ENCODE peak calls at places on chromosomes 7 and 10, in five cellular contexts. T, B, J, U and D are unnamed samples.

GRCh38 chr10:78348416-78349164 is 314.9 kb downstream of the RPS24 start:
- DNase-seq in T (no peak), B (no peak), J (no peak), U (peak), D (no peak)

GRCh38 chr10:45592926-45593325 is 79.6 kb downstream of the ZFAND4 start:
- DNase-seq in T (no peak), B (no peak), J (no peak), U (no peak), D (no peak)

GRCh38 chr7:138000081-138000701 is 1.7 kb downstream of the CREB3L2 start:
- DNase-seq in T (peak), B (peak), J (no peak), U (no peak), D (peak)

GRCh38 chr10:43912469-43912868 is 263.8 kb upstream of the ZNF32 start:
- DNase-seq in T (no peak), B (no peak), J (no peak), U (no peak), D (no peak)

GRCh38 chr10:72328045-72328828 is 26.5 kb downstream of the DNAJB12 start:
- DNase-seq in T (peak), B (peak), J (no peak), U (no peak), D (peak)

GRCh38 chr7:27921081-27921836 is 181.3 kb downstream of the TAX1BP1 start:
- DNase-seq in T (peak), B (peak), J (no peak), U (no peak), D (peak)

GRCh38 chr10:116985611-116986010 is 19.4 kb downstream of the SHTN1 start:
- DNase-seq in T (no peak), B (no peak), J (no peak), U (no peak), D (no peak)

GRCh38 chr7:20651960-20652544 is 36.6 kb downstream of the ABCB5 start:
- DNase-seq in T (peak), B (peak), J (no peak), U (no peak), D (peak)

GRCh38 chr7:83559887-83560286 is 89.1 kb downstream of the SEMA3E start:
- DNase-seq in T (no peak), B (no peak), J (no peak), U (no peak), D (no peak)

GRCh38 chr7:138663741-138664710 is 37.1 kb downstream of the SVOPL start:
- DNase-seq in T (peak), B (peak), J (no peak), U (no peak), D (peak)

GRCh38 chr7:142811154-142811737 is 40.5 kb downstream of the PRSS2 start:
- DNase-seq in T (peak), B (no peak), J (no peak), U (no peak), D (peak)

GRCh38 chr7:27101188-27101905 is 1.1 kb downstream of the HOXA2 start:
- DNase-seq in T (peak), B (no peak), J (no peak), U (no peak), D (no peak)

GRCh38 chr7:20216637-20217036 is 547 bp downstream of the MACC1 start:
- DNase-seq in T (no peak), B (no peak), J (no peak), U (no peak), D (no peak)

GRCh38 chr7:128161466-128162125 is 79.5 kb upstream of the LEP start:
- DNase-seq in T (no peak), B (no peak), J (no peak), U (no peak), D (no peak)

GRCh38 chr7:100472854-100473499 is 6.0 kb downstream of the TSC22D4 start:
- DNase-seq in T (no peak), B (no peak), J (no peak), U (no peak), D (peak)

GRCh38 chr10:1404236-1404952 is 332.9 kb downstream of the ADARB2 start:
- DNase-seq in T (no peak), B (no peak), J (no peak), U (peak), D (no peak)

GRCh38 chr7:107148721-107149120 is 20.1 kb upstream of the HBP1 start:
- DNase-seq in T (no peak), B (no peak), J (no peak), U (no peak), D (no peak)

GRCh38 chr7:27191081-27191715 is 6.2 kb upstream of the HOXA11 start:
- DNase-seq in T (no peak), B (no peak), J (no peak), U (no peak), D (no peak)